ENCODE peak calls at places on chromosomes 6 and 20, in four cellular contexts. U is WERI-Rb-1; K is ovary; I is CD8-positive, alpha-beta T cell. O is an unnamed sample.

GRCh38 chr6:91437295-91437694 is 850.4 kb upstream of the MAP3K7 start:
- DNase-seq in U (no peak), K (no peak), I (no peak), O (no peak)

GRCh38 chr20:43386878-43387277 is 70.8 kb upstream of the SRSF6 start:
- DNase-seq in U (no peak), K (no peak), I (no peak), O (no peak)

GRCh38 chr6:22828179-22829062 is 259.1 kb downstream of the HDGFL1 start:
- DNase-seq in U (peak; percentile 80), K (peak; percentile 32), I (no peak), O (peak; percentile 69)

GRCh38 chr6:79609225-79609595 is 21.9 kb upstream of the SH3BGRL2 start:
- DNase-seq in U (no peak), K (no peak), I (no peak), O (no peak)

GRCh38 chr6:34547921-34548644 is 8.0 kb downstream of the SPDEF start:
- DNase-seq in U (no peak), K (no peak), I (no peak), O (no peak)

GRCh38 chr6:36625161-36625919 is 31.2 kb downstream of the SRSF3 start:
- DNase-seq in U (no peak), K (peak; percentile 78), I (no peak), O (peak; percentile 44)

GRCh38 chr6:52330470-52330869 is 31.5 kb upstream of the PAQR8 start:
- DNase-seq in U (no peak), K (no peak), I (no peak), O (no peak)

GRCh38 chr6:10030942-10031537 is 383.8 kb downstream of the TFAP2A start:
- DNase-seq in U (no peak), K (no peak), I (no peak), O (no peak)

GRCh38 chr6:116323863-116324262 is 44.1 kb upstream of the TSPYL1 start:
- DNase-seq in U (no peak), K (no peak), I (no peak), O (no peak)

GRCh38 chr20:51749674-51750036 is 18.5 kb downstream of the ATP9A start:
- DNase-seq in U (peak; percentile 50), K (no peak), I (no peak), O (no peak)

GRCh38 chr20:47343007-47343472 is 13.5 kb downstream of the ZMYND8 start:
- DNase-seq in U (no peak), K (no peak), I (no peak), O (no peak)

GRCh38 chr6:129050086-129050485 is 167.1 kb downstream of the LAMA2 start:
- DNase-seq in U (no peak), K (no peak), I (no peak), O (no peak)

GRCh38 chr6:85544776-85545175 is 48.9 kb downstream of the SNX14 start:
- DNase-seq in U (no peak), K (no peak), I (no peak), O (no peak)

GRCh38 chr6:97702226-97702625 is 419.2 kb upstream of the MMS22L start:
- DNase-seq in U (no peak), K (no peak), I (no peak), O (no peak)

GRCh38 chr6:155158044-155158843 is 105.6 kb upstream of the CLDN20 start:
- DNase-seq in U (no peak), K (no peak), I (no peak), O (no peak)

GRCh38 chr6:45327956-45328522 is at the start of gene RUNX2:
- DNase-seq in U (no peak), K (no peak), I (no peak), O (no peak)

GRCh38 chr6:136586295-136586694 is 36.1 kb upstream of the MAP7 start:
- DNase-seq in U (no peak), K (no peak), I (no peak), O (no peak)

GRCh38 chr6:4128748-4129147 is 6.6 kb downstream of the ECI2 start:
- DNase-seq in U (no peak), K (no peak), I (no peak), O (no peak)

GRCh38 chr20:11387189-11387754 is 530.4 kb upstream of the BTBD3 start:
- DNase-seq in U (no peak), K (no peak), I (no peak), O (no peak)

GRCh38 chr20:61900376-61901293 is 165.0 kb downstream of the TAF4 start:
- DNase-seq in U (no peak), K (peak; percentile 78), I (no peak), O (no peak)

GRCh38 chr6:122831511-122831910 is 42.5 kb downstream of the SMPDL3A start:
- DNase-seq in U (no peak), K (no peak), I (no peak), O (no peak)

DNA sequence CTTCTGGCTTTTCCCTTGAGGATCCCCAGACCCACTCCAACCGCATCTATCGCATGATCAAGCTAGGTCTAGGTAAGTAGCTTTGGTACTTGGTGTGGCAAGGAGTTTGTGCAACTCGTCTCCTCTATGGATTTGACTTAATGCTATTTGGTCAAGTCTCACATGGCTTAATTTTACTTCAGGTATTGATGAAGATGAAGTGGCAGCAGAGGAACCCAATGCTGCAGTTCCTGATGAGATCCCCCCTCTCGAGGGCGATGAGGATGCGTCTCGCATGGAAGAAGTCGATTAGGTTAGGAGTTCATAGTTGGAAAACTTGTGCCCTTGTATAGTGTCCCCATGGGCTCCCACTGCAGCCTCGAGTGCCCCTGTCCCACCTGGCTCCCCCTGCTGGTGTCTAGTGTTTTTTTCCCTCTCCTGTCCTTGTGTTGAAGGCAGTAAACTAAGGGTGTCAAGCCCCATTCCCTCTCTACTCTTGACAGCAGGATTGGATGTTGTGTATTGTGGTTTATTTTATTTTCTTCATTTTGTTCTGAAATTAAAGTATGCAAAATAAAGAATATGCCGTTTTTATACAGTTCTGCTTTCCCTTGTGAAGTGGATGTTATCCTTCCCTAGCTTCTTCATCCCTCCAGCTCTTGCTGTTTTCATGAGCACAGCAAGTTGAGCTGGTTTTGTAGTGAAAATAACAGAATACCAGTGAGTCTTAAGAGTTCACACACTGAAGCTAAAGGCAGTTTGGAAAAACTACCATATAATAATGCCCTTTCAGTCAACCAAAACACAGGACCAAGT is 3.8 kb downstream of the SLC35B2 start:
- DNase-seq in U (peak; percentile 91), K (no peak), I (peak; percentile 42), O (peak; percentile 62)
- TF ChIP-seq CTCF in U (peak; percentile 82), K (no peak), I (peak; percentile 66), O (peak; percentile 39)

DNA sequence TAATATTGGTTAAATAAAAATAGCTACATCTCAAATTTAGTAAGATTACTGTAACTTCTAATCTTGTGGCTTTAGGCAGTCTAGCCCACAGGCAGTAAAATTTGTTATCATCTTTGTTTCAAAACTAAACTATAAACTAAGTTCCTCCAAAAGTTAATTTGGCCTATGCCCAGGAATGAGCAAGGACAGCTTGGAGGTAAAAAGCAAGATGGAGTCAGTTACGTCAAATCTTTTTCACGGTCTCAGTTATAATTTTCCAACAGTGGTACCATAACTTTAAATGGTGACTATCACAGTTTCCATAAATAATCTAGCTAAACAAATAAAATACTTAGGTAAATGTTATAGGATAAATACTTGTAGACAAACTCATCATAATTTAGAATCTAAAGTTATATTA is 63.0 kb downstream of the AGPAT4 start:
- DNase-seq in U (no peak), K (no peak), I (no peak), O (no peak)
- H3K27ac ChIP-seq in U (no peak overlapping the region), K (no peak overlapping the region), I (no peak overlapping the region), O (no peak overlapping the region)

GRCh38 chr6:169787797-169788196 is 36.4 kb downstream of the ERMARD start:
- DNase-seq in U (no peak), K (no peak), I (no peak), O (no peak)

GRCh38 chr6:169788809-169789145 is 37.4 kb downstream of the ERMARD start:
- DNase-seq in U (no peak), K (no peak), I (no peak), O (no peak)

GRCh38 chr6:169789944-169790927 is 38.8 kb downstream of the ERMARD start:
- DNase-seq in U (peak; percentile 80), K (peak; percentile 81), I (peak; percentile 57), O (peak; percentile 68)

GRCh38 chr6:169791721-169792131 is 40.3 kb downstream of the ERMARD start:
- DNase-seq in U (no peak), K (no peak), I (no peak), O (no peak)

DNA sequence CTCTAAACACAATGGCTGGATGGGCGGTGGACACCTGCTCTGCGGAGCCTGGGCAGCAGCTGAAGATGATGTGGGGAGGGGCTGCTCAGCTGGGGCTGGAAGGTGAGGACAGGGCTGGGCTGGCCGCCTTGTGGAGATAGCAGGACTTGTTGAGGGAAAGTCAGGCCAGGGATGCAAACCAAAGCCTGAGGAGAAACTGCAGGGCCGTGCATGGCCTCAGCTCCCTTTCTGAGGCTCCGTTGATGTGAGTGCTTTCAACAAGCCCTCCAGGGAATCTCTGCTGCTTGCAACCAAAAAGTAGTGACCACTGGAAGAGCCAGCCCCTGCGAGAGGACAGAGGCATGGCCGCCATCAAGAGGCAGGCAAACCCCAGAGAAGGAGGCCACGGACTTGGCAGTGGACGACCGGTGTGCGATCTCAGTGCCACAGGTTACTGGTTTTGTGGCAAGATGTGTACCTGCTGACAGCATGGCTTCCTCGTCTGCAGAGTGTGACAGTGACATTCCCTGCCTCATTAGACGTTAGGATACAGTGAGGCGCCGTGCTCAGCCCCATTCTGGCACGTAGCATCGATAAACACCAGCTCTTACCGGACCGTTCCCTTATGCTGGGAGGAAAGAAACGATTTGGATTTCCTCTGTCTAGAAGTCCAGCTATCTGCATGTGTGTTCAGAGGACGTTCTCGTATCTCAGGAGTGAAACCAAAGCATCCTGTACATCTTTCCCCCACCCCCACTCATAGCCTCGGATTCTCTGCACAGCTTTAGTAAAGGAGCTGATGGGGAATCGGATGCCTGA is 37.9 kb downstream of the ERMARD start:
- DNase-seq in U (peak; percentile 29), K (no peak), I (no peak), O (no peak)
- TF ChIP-seq CTCF in U (peak; percentile 23), K (no peak), I (no peak), O (no peak)

DNA sequence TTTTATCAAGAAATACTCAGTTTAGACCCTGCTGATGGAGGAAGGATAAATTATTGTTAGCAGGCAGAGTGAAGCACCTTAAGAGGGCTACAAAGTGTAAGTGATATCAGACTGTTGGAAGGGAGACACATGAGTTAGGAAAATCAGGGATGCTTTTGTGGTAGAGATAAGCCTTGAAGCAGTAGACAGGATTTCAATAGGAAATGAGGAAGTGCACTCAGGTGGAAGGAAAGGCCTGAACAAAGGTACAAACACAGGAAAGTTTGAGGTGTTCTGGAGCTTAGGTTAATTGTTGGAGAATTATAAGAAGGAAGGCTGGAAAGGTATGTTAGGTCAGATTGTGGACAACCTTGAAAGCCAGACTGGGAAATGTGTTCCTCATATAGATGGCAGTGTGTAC is 7.6 kb downstream of the CYB5R4 start:
- DNase-seq in U (no peak), K (no peak), I (no peak), O (no peak)
- H3K27ac ChIP-seq in U (no peak overlapping the region), K (no peak overlapping the region), I (no peak overlapping the region), O (no peak overlapping the region)

O was measured in body of pancreas.